ENCODE peak calls at places on chromosome 13, in five cellular contexts. D, U, A, R and W are unnamed samples.

GRCh38 chr13:98664047-98664446 is 87.1 kb upstream of the STK24 start:
- DNase-seq in D (no peak), U (no peak), A (peak; percentile 91), R (no peak), W (no peak)

GRCh38 chr13:31122544-31123260 is 39.0 kb downstream of the HSPH1 start:
- DNase-seq in D (no peak), U (no peak), A (no peak), R (no peak), W (no peak)

GRCh38 chr13:88617176-88617575 is 946.0 kb downstream of the SLITRK5 start:
- DNase-seq in D (no peak), U (no peak), A (no peak), R (no peak), W (no peak)

GRCh38 chr13:18952225-18953016 is 229.2 kb downstream of the TUBA3C start:
- DNase-seq in D (no peak), U (no peak), A (no peak), R (no peak), W (no peak)

GRCh38 chr13:31090921-31091624 is 70.6 kb downstream of the HSPH1 start:
- DNase-seq in D (no peak), U (no peak), A (no peak), R (no peak), W (peak; percentile 70)

GRCh38 chr13:98050041-98050466 is 92.8 kb upstream of the FARP1 start:
- DNase-seq in D (no peak), U (no peak), A (peak; percentile 59), R (no peak), W (no peak)

GRCh38 chr13:99863789-99864626 is 107.6 kb downstream of the ZIC5 start:
- DNase-seq in D (no peak), U (no peak), A (no peak), R (no peak), W (no peak)

GRCh38 chr13:28181413-28181812 is 43.1 kb downstream of the PAN3 start:
- DNase-seq in D (no peak), U (no peak), A (peak; percentile 96), R (no peak), W (peak; percentile 52)

GRCh38 chr13:79626924-79627323 is 146.0 kb downstream of the NDFIP2 start:
- DNase-seq in D (no peak), U (no peak), A (no peak), R (no peak), W (no peak)

GRCh38 chr13:95862401-95862800 is 185.5 kb downstream of the DNAJC3 start:
- DNase-seq in D (no peak), U (no peak), A (no peak), R (no peak), W (peak; percentile 13)

GRCh38 chr13:76803831-76804230 is 82.4 kb downstream of the KCTD12 start:
- DNase-seq in D (no peak), U (no peak), A (no peak), R (no peak), W (no peak)

GRCh38 chr13:23547000-23547590 is 23.1 kb upstream of the TNFRSF19 start:
- DNase-seq in D (no peak), U (no peak), A (peak; percentile 22), R (no peak), W (peak; percentile 12)

GRCh38 chr13:42380420-42381164 is 108.6 kb downstream of the AKAP11 start:
- DNase-seq in D (no peak), U (no peak), A (no peak), R (no peak), W (no peak)

GRCh38 chr13:35139591-35139990 is 197.5 kb downstream of the NBEA start:
- DNase-seq in D (no peak), U (no peak), A (peak; percentile 62), R (no peak), W (peak; percentile 81)

GRCh38 chr13:32984857-32985626 is 31.2 kb upstream of the KL start:
- DNase-seq in D (no peak), U (no peak), A (peak; percentile 65), R (no peak), W (no peak)

GRCh38 chr13:77521595-77522367 is 13.7 kb upstream of the SCEL start:
- DNase-seq in D (no peak), U (no peak), A (peak; percentile 18), R (no peak), W (peak; percentile 58)

GRCh38 chr13:41017744-41018582 is 1.2 kb downstream of the ELF1 start:
- DNase-seq in D (no peak), U (no peak), A (no peak), R (no peak), W (peak; percentile 17)

GRCh38 chr13:111482126-111482525 is 161.7 kb downstream of the TEX29 start:
- DNase-seq in D (no peak), U (no peak), A (no peak), R (no peak), W (no peak)

GRCh38 chr13:40087021-40088002 is 431.9 kb downstream of the COG6 start:
- DNase-seq in D (no peak), U (peak; percentile 95), A (no peak), R (no peak), W (no peak)

GRCh38 chr13:45200701-45201230 is at the start of gene KCTD4:
- DNase-seq in D (no peak), U (no peak), A (peak; percentile 34), R (no peak), W (peak; percentile 56)

GRCh38 chr13:48961379-48961778 is 14.3 kb upstream of the FNDC3A start:
- DNase-seq in D (no peak), U (no peak), A (no peak), R (no peak), W (no peak)

GRCh38 chr13:20997301-20998061 is 63.9 kb downstream of the LATS2 start:
- DNase-seq in D (no peak), U (no peak), A (peak; percentile 93), R (no peak), W (peak; percentile 65)

GRCh38 chr13:25686831-25687495 is 315.2 kb downstream of the ATP8A2 start:
- DNase-seq in D (peak; percentile 28), U (no peak), A (no peak), R (no peak), W (no peak)

GRCh38 chr13:73984949-73985691 is 149.1 kb downstream of the KLF12 start:
- DNase-seq in D (no peak), U (no peak), A (no peak), R (peak; percentile 57), W (no peak)